ENCODE peak calls at places on chromosomes 16 and 17, in seven cellular contexts. One of them, this sample, is unnamed.

GRCh38 chr17:29640413-29640812 is 17.7 kb upstream of the CORO6 start:
- DNase-seq in endothelial cell of umbilical vein: peak
- DNase-seq in HFF-Myc: no peak
- DNase-seq in IMR-90: peak
- DNase-seq in pancreas: no peak
- DNase-seq in astrocyte: peak
- DNase-seq in fibroblast of villous mesenchyme: peak
- DNase-seq in this sample: peak

GRCh38 chr17:13420294-13421277 is 181.1 kb downstream of the HS3ST3A1 start:
- DNase-seq in astrocyte: peak
- DNase-seq in fibroblast of villous mesenchyme: peak
- DNase-seq in IMR-90: peak
- DNase-seq in HFF-Myc: no peak
- DNase-seq in pancreas: no peak
- DNase-seq in endothelial cell of umbilical vein: no peak
- DNase-seq in this sample: peak

GRCh38 chr17:59842901-59843652 is 49.7 kb downstream of the TUBD1 start:
- DNase-seq in HFF-Myc: peak
- DNase-seq in astrocyte: peak
- DNase-seq in endothelial cell of umbilical vein: peak
- DNase-seq in fibroblast of villous mesenchyme: peak
- DNase-seq in pancreas: peak
- DNase-seq in IMR-90: peak
- DNase-seq in this sample: peak

GRCh38 chr16:68367034-68367433 is 56.2 kb downstream of the PRMT7 start:
- DNase-seq in astrocyte: no peak
- DNase-seq in HFF-Myc: no peak
- DNase-seq in endothelial cell of umbilical vein: peak
- DNase-seq in IMR-90: peak
- DNase-seq in fibroblast of villous mesenchyme: peak
- DNase-seq in pancreas: peak
- DNase-seq in this sample: no peak

GRCh38 chr16:87343753-87344050 is 26.5 kb upstream of the C16orf95 start:
- DNase-seq in fibroblast of villous mesenchyme: no peak
- DNase-seq in HFF-Myc: no peak
- DNase-seq in astrocyte: no peak
- DNase-seq in IMR-90: no peak
- DNase-seq in endothelial cell of umbilical vein: no peak
- DNase-seq in pancreas: no peak
- DNase-seq in this sample: no peak

GRCh38 chr16:578870-579405 is 9.2 kb downstream of the PIGQ start:
- DNase-seq in endothelial cell of umbilical vein: peak
- DNase-seq in IMR-90: peak
- DNase-seq in fibroblast of villous mesenchyme: peak
- DNase-seq in pancreas: peak
- DNase-seq in HFF-Myc: no peak
- DNase-seq in astrocyte: peak
- DNase-seq in this sample: no peak

GRCh38 chr17:28969706-28970393 is 18.5 kb upstream of the PHF12 start:
- DNase-seq in pancreas: no peak
- DNase-seq in HFF-Myc: no peak
- DNase-seq in astrocyte: no peak
- DNase-seq in IMR-90: no peak
- DNase-seq in endothelial cell of umbilical vein: no peak
- DNase-seq in fibroblast of villous mesenchyme: peak
- DNase-seq in this sample: no peak

GRCh38 chr16:89828199-89828869 is at the start of gene SPIRE2:
- DNase-seq in endothelial cell of umbilical vein: peak
- DNase-seq in astrocyte: peak
- DNase-seq in pancreas: peak
- DNase-seq in HFF-Myc: no peak
- DNase-seq in IMR-90: peak
- DNase-seq in fibroblast of villous mesenchyme: peak
- DNase-seq in this sample: peak

GRCh38 chr17:63439682-63440081 is 6.4 kb downstream of the CYB561 start:
- DNase-seq in pancreas: no peak
- DNase-seq in endothelial cell of umbilical vein: peak
- DNase-seq in HFF-Myc: no peak
- DNase-seq in IMR-90: peak
- DNase-seq in astrocyte: peak
- DNase-seq in fibroblast of villous mesenchyme: peak
- DNase-seq in this sample: peak

GRCh38 chr17:81859906-81860755 is at the start of gene P4HB:
- DNase-seq in endothelial cell of umbilical vein: peak
- DNase-seq in astrocyte: no peak
- DNase-seq in fibroblast of villous mesenchyme: no peak
- DNase-seq in IMR-90: no peak
- DNase-seq in pancreas: peak
- DNase-seq in HFF-Myc: no peak
- DNase-seq in this sample: no peak

GRCh38 chr16:2370725-2371124 is 30.2 kb upstream of the ABCA3 start:
- DNase-seq in IMR-90: no peak
- DNase-seq in fibroblast of villous mesenchyme: no peak
- DNase-seq in astrocyte: no peak
- DNase-seq in HFF-Myc: no peak
- DNase-seq in pancreas: no peak
- DNase-seq in endothelial cell of umbilical vein: no peak
- DNase-seq in this sample: no peak

GRCh38 chr17:35730400-35731005 is 936 bp upstream of the RASL10B start:
- DNase-seq in endothelial cell of umbilical vein: no peak
- DNase-seq in astrocyte: no peak
- DNase-seq in pancreas: no peak
- DNase-seq in HFF-Myc: no peak
- DNase-seq in IMR-90: no peak
- DNase-seq in fibroblast of villous mesenchyme: no peak
- DNase-seq in this sample: no peak

GRCh38 chr17:81538651-81539570 is 10.7 kb downstream of the FSCN2 start:
- DNase-seq in pancreas: peak
- DNase-seq in IMR-90: no peak
- DNase-seq in fibroblast of villous mesenchyme: no peak
- DNase-seq in astrocyte: no peak
- DNase-seq in endothelial cell of umbilical vein: no peak
- DNase-seq in HFF-Myc: no peak
- DNase-seq in this sample: no peak

GRCh38 chr17:17926840-17927449 is 45.3 kb downstream of the TOM1L2 start:
- DNase-seq in fibroblast of villous mesenchyme: no peak
- DNase-seq in endothelial cell of umbilical vein: no peak
- DNase-seq in pancreas: no peak
- DNase-seq in astrocyte: no peak
- DNase-seq in HFF-Myc: no peak
- DNase-seq in IMR-90: no peak
- DNase-seq in this sample: no peak

GRCh38 chr16:2273931-2274330 is 6.0 kb upstream of the RNPS1 start:
- DNase-seq in pancreas: no peak
- DNase-seq in HFF-Myc: no peak
- DNase-seq in IMR-90: no peak
- DNase-seq in fibroblast of villous mesenchyme: no peak
- DNase-seq in astrocyte: no peak
- DNase-seq in endothelial cell of umbilical vein: no peak
- DNase-seq in this sample: no peak

GRCh38 chr17:80047176-80047575 is 10.7 kb downstream of the CCDC40 start:
- DNase-seq in HFF-Myc: no peak
- DNase-seq in pancreas: no peak
- DNase-seq in fibroblast of villous mesenchyme: no peak
- DNase-seq in IMR-90: no peak
- DNase-seq in astrocyte: no peak
- DNase-seq in endothelial cell of umbilical vein: no peak
- DNase-seq in this sample: no peak

GRCh38 chr17:76239538-76240274 is 587 bp downstream of the RNF157 start:
- DNase-seq in endothelial cell of umbilical vein: no peak
- DNase-seq in astrocyte: no peak
- DNase-seq in HFF-Myc: no peak
- DNase-seq in pancreas: no peak
- DNase-seq in IMR-90: no peak
- DNase-seq in fibroblast of villous mesenchyme: no peak
- DNase-seq in this sample: no peak

GRCh38 chr16:77938913-77939312 is 83.4 kb upstream of the CLEC3A start:
- DNase-seq in IMR-90: no peak
- DNase-seq in pancreas: no peak
- DNase-seq in HFF-Myc: no peak
- DNase-seq in fibroblast of villous mesenchyme: no peak
- DNase-seq in endothelial cell of umbilical vein: no peak
- DNase-seq in astrocyte: no peak
- DNase-seq in this sample: no peak

GRCh38 chr16:53773150-53773846 is 69.3 kb downstream of the FTO start:
- DNase-seq in IMR-90: peak
- DNase-seq in endothelial cell of umbilical vein: peak
- DNase-seq in HFF-Myc: peak
- DNase-seq in astrocyte: peak
- DNase-seq in pancreas: peak
- DNase-seq in fibroblast of villous mesenchyme: peak
- DNase-seq in this sample: peak

GRCh38 chr16:75267631-75268264 is 16.3 kb upstream of the BCAR1 start:
- DNase-seq in fibroblast of villous mesenchyme: peak
- DNase-seq in pancreas: peak
- DNase-seq in astrocyte: no peak
- DNase-seq in endothelial cell of umbilical vein: peak
- DNase-seq in HFF-Myc: no peak
- DNase-seq in IMR-90: peak
- DNase-seq in this sample: no peak

GRCh38 chr16:75320435-75320834 is 69.0 kb upstream of the BCAR1 start:
- DNase-seq in endothelial cell of umbilical vein: no peak
- DNase-seq in astrocyte: no peak
- DNase-seq in HFF-Myc: no peak
- DNase-seq in fibroblast of villous mesenchyme: no peak
- DNase-seq in pancreas: no peak
- DNase-seq in IMR-90: no peak
- DNase-seq in this sample: no peak

DNA sequence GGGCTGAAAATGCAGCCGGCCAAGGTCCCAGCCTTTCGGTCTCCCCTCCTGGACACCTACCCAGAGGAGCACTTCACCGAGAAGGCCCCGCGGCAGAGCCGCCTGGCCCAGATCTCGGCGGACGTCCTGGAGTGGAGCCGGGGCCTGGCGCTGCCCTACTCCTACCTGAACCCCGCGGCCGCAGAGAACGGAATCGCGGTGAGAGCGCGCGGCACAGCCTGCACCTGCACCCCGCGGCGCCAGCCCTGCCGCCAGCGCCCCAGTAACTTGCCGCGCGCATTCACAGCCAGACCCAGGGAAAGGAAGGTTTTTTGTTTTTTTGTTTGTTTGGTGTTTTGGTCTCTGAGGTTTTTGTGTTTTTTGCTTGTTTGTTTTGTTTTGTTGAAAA is 15.2 kb downstream of the ALOX12B start:
- DNase-seq in IMR-90: no peak
- DNase-seq in fibroblast of villous mesenchyme: no peak
- DNase-seq in endothelial cell of umbilical vein: no peak
- DNase-seq in HFF-Myc: no peak
- DNase-seq in pancreas: no peak
- DNase-seq in astrocyte: no peak
- DNase-seq in this sample: no peak
- H3K4me3 ChIP-seq in IMR-90: no peak
- H3K4me3 ChIP-seq in fibroblast of villous mesenchyme: no peak
- H3K4me3 ChIP-seq in endothelial cell of umbilical vein: no peak
- H3K4me3 ChIP-seq in HFF-Myc: no peak
- H3K4me3 ChIP-seq in pancreas: no peak
- H3K4me3 ChIP-seq in astrocyte: no peak
- H3K4me3 ChIP-seq in this sample: no peak

GRCh38 chr17:49003557-49004511 is 6.6 kb downstream of the IGF2BP1 start:
- DNase-seq in pancreas: no peak
- DNase-seq in astrocyte: no peak
- DNase-seq in fibroblast of villous mesenchyme: peak
- DNase-seq in endothelial cell of umbilical vein: peak
- DNase-seq in IMR-90: peak
- DNase-seq in HFF-Myc: no peak
- DNase-seq in this sample: no peak

GRCh38 chr17:49002766-49003165 is 5.6 kb downstream of the IGF2BP1 start:
- DNase-seq in IMR-90: no peak
- DNase-seq in pancreas: no peak
- DNase-seq in endothelial cell of umbilical vein: no peak
- DNase-seq in fibroblast of villous mesenchyme: no peak
- DNase-seq in HFF-Myc: no peak
- DNase-seq in astrocyte: no peak
- DNase-seq in this sample: no peak

GRCh38 chr17:49000943-49001342 is 3.8 kb downstream of the IGF2BP1 start:
- DNase-seq in IMR-90: peak
- DNase-seq in HFF-Myc: no peak
- DNase-seq in pancreas: no peak
- DNase-seq in fibroblast of villous mesenchyme: no peak
- DNase-seq in astrocyte: peak
- DNase-seq in endothelial cell of umbilical vein: peak
- DNase-seq in this sample: no peak

GRCh38 chr17:49001671-49002070 is 4.5 kb downstream of the IGF2BP1 start:
- DNase-seq in endothelial cell of umbilical vein: peak
- DNase-seq in HFF-Myc: no peak
- DNase-seq in fibroblast of villous mesenchyme: no peak
- DNase-seq in pancreas: no peak
- DNase-seq in astrocyte: no peak
- DNase-seq in IMR-90: no peak
- DNase-seq in this sample: no peak

DNA sequence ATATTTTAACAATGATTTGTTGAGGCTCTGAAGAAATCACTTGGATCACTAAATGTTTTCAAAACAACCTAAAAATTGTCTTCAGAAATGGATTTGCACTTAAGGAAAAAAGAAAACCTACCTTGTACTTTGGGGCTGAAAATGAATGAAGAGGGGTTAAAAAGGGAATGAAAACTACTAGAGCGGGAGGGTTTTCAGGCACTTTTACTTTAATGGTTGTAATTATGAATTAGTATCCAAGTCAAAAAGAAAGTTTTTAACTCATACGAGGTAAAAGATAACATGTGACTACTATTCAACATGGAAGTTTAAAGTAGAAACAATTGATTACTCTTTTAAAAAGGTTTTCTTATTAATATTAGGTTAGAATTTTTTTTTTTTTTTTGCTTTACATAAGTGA is 5.1 kb downstream of the IGF2BP1 start:
- DNase-seq in pancreas: no peak
- DNase-seq in HFF-Myc: no peak
- DNase-seq in astrocyte: no peak
- DNase-seq in fibroblast of villous mesenchyme: no peak
- DNase-seq in endothelial cell of umbilical vein: peak
- DNase-seq in IMR-90: no peak
- DNase-seq in this sample: no peak
- H3K4me3 ChIP-seq in pancreas: no peak
- H3K4me3 ChIP-seq in HFF-Myc: no peak
- H3K4me3 ChIP-seq in astrocyte: no peak
- H3K4me3 ChIP-seq in fibroblast of villous mesenchyme: peak
- H3K4me3 ChIP-seq in endothelial cell of umbilical vein: no peak
- H3K4me3 ChIP-seq in IMR-90: no peak
- H3K4me3 ChIP-seq in this sample: no peak

GRCh38 chr16:49338867-49339266 is 34.7 kb upstream of the C16orf78 start:
- DNase-seq in HFF-Myc: no peak
- DNase-seq in astrocyte: no peak
- DNase-seq in endothelial cell of umbilical vein: no peak
- DNase-seq in fibroblast of villous mesenchyme: no peak
- DNase-seq in pancreas: no peak
- DNase-seq in IMR-90: no peak
- DNase-seq in this sample: no peak
- H3K4me3 ChIP-seq in HFF-Myc: no peak
- H3K4me3 ChIP-seq in astrocyte: no peak
- H3K4me3 ChIP-seq in endothelial cell of umbilical vein: no peak
- H3K4me3 ChIP-seq in fibroblast of villous mesenchyme: no peak
- H3K4me3 ChIP-seq in pancreas: no peak
- H3K4me3 ChIP-seq in IMR-90: no peak
- H3K4me3 ChIP-seq in this sample: no peak

DNA sequence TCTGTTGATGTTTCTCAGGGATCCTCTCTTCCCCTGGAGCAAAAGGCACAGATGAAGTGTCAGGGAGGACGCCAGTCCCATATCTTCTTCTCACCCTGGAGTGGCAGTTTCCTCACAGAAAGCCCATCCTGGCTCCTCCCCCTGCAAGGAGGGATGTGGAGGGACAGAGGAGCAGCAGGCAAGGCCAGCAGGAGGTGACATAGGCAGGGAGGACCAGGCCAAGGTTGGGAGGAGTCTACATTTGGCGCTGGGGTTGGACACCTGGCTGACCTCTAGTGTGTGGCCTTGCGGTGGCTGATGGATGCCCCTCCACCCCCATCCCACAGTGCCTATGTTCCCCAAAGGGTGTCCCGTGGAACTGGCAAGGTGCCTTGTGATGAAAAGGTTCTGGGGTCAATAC is 125.4 kb downstream of the SEC14L1 start:
- DNase-seq in endothelial cell of umbilical vein: no peak
- DNase-seq in IMR-90: no peak
- DNase-seq in astrocyte: no peak
- DNase-seq in fibroblast of villous mesenchyme: no peak
- DNase-seq in HFF-Myc: no peak
- DNase-seq in pancreas: no peak
- DNase-seq in this sample: no peak
- H3K4me3 ChIP-seq in endothelial cell of umbilical vein: no peak
- H3K4me3 ChIP-seq in IMR-90: no peak
- H3K4me3 ChIP-seq in astrocyte: no peak
- H3K4me3 ChIP-seq in fibroblast of villous mesenchyme: no peak
- H3K4me3 ChIP-seq in HFF-Myc: no peak
- H3K4me3 ChIP-seq in pancreas: no peak
- H3K4me3 ChIP-seq in this sample: no peak